ENCODE peak calls at places on chromosomes 6 and 20, in eight cellular contexts. One of them, this sample, is unnamed.

GRCh38 chr6:15441215-15441868 is 195.5 kb downstream of the JARID2 start:
- DNase-seq in IMR-90: peak; percentile 78
- DNase-seq in GM06990: no peak
- DNase-seq in astrocyte of the cerebellum: peak; percentile 59
- DNase-seq in germinal center: peak; percentile 62
- DNase-seq in HuH-7: peak; percentile 52
- DNase-seq in NCI-H1092: no peak
- DNase-seq in stimulated activated CD4-positive, alpha-beta T cell treated with anti-CD3 and anti-CD28 coated beads, Interleukin-12 subunit alpha, Interleukin-12 subunit beta, amount 100 ng/mL, for 4 hours: peak; percentile 13
- DNase-seq in this sample: peak; percentile 63

GRCh38 chr20:2879148-2879547 is 5.9 kb downstream of the PTPRA start:
- DNase-seq in germinal center: no peak
- DNase-seq in GM06990: no peak
- DNase-seq in HuH-7: no peak
- DNase-seq in astrocyte of the cerebellum: peak; percentile 71
- DNase-seq in IMR-90: peak; percentile 93
- DNase-seq in NCI-H1092: no peak
- DNase-seq in stimulated activated CD4-positive, alpha-beta T cell treated with anti-CD3 and anti-CD28 coated beads, Interleukin-12 subunit alpha, Interleukin-12 subunit beta, amount 100 ng/mL, for 4 hours: no peak
- DNase-seq in this sample: no peak

GRCh38 chr6:110392727-110393126 is 22.6 kb downstream of the DDO start:
- DNase-seq in GM06990: no peak
- DNase-seq in stimulated activated CD4-positive, alpha-beta T cell treated with anti-CD3 and anti-CD28 coated beads, Interleukin-12 subunit alpha, Interleukin-12 subunit beta, amount 100 ng/mL, for 4 hours: no peak
- DNase-seq in astrocyte of the cerebellum: no peak
- DNase-seq in HuH-7: no peak
- DNase-seq in germinal center: no peak
- DNase-seq in IMR-90: no peak
- DNase-seq in NCI-H1092: no peak
- DNase-seq in this sample: no peak

GRCh38 chr20:58017237-58017969 is 211.1 kb downstream of the ANKRD60 start:
- DNase-seq in GM06990: no peak
- DNase-seq in IMR-90: peak; percentile 1
- DNase-seq in germinal center: no peak
- DNase-seq in astrocyte of the cerebellum: no peak
- DNase-seq in HuH-7: no peak
- DNase-seq in NCI-H1092: no peak
- DNase-seq in stimulated activated CD4-positive, alpha-beta T cell treated with anti-CD3 and anti-CD28 coated beads, Interleukin-12 subunit alpha, Interleukin-12 subunit beta, amount 100 ng/mL, for 4 hours: no peak
- DNase-seq in this sample: no peak

GRCh38 chr6:6942826-6943225 is 164.9 kb upstream of the RREB1 start:
- DNase-seq in astrocyte of the cerebellum: peak; percentile 31
- DNase-seq in germinal center: no peak
- DNase-seq in IMR-90: peak; percentile 8
- DNase-seq in NCI-H1092: peak; percentile 53
- DNase-seq in GM06990: peak; percentile 54
- DNase-seq in HuH-7: no peak
- DNase-seq in stimulated activated CD4-positive, alpha-beta T cell treated with anti-CD3 and anti-CD28 coated beads, Interleukin-12 subunit alpha, Interleukin-12 subunit beta, amount 100 ng/mL, for 4 hours: no peak
- DNase-seq in this sample: peak; percentile 68

GRCh38 chr6:78864957-78865356 is 2.4 kb upstream of the IRAK1BP1 start:
- DNase-seq in stimulated activated CD4-positive, alpha-beta T cell treated with anti-CD3 and anti-CD28 coated beads, Interleukin-12 subunit alpha, Interleukin-12 subunit beta, amount 100 ng/mL, for 4 hours: no peak
- DNase-seq in GM06990: no peak
- DNase-seq in NCI-H1092: no peak
- DNase-seq in HuH-7: no peak
- DNase-seq in germinal center: no peak
- DNase-seq in astrocyte of the cerebellum: no peak
- DNase-seq in IMR-90: no peak
- DNase-seq in this sample: peak; percentile 42

GRCh38 chr6:16239798-16240123 is 1.4 kb downstream of the GMPR start:
- DNase-seq in GM06990: no peak
- DNase-seq in IMR-90: peak; percentile 49
- DNase-seq in germinal center: no peak
- DNase-seq in HuH-7: peak; percentile 15
- DNase-seq in stimulated activated CD4-positive, alpha-beta T cell treated with anti-CD3 and anti-CD28 coated beads, Interleukin-12 subunit alpha, Interleukin-12 subunit beta, amount 100 ng/mL, for 4 hours: no peak
- DNase-seq in astrocyte of the cerebellum: no peak
- DNase-seq in NCI-H1092: no peak
- DNase-seq in this sample: no peak

GRCh38 chr20:36542516-36543186 is 1.3 kb downstream of the MYL9 start:
- DNase-seq in astrocyte of the cerebellum: no peak
- DNase-seq in germinal center: no peak
- DNase-seq in HuH-7: no peak
- DNase-seq in IMR-90: no peak
- DNase-seq in NCI-H1092: no peak
- DNase-seq in GM06990: no peak
- DNase-seq in stimulated activated CD4-positive, alpha-beta T cell treated with anti-CD3 and anti-CD28 coated beads, Interleukin-12 subunit alpha, Interleukin-12 subunit beta, amount 100 ng/mL, for 4 hours: no peak
- DNase-seq in this sample: no peak

GRCh38 chr6:28719275-28719940 is 193.7 kb downstream of the GPX5 start:
- DNase-seq in HuH-7: no peak
- DNase-seq in IMR-90: peak; percentile 50
- DNase-seq in GM06990: peak; percentile 56
- DNase-seq in stimulated activated CD4-positive, alpha-beta T cell treated with anti-CD3 and anti-CD28 coated beads, Interleukin-12 subunit alpha, Interleukin-12 subunit beta, amount 100 ng/mL, for 4 hours: no peak
- DNase-seq in astrocyte of the cerebellum: no peak
- DNase-seq in germinal center: no peak
- DNase-seq in NCI-H1092: no peak
- DNase-seq in this sample: peak; percentile 61

GRCh38 chr6:22294301-22294700 is 2.5 kb downstream of the PRL start:
- DNase-seq in astrocyte of the cerebellum: no peak
- DNase-seq in NCI-H1092: peak; percentile 1
- DNase-seq in HuH-7: no peak
- DNase-seq in IMR-90: no peak
- DNase-seq in germinal center: no peak
- DNase-seq in stimulated activated CD4-positive, alpha-beta T cell treated with anti-CD3 and anti-CD28 coated beads, Interleukin-12 subunit alpha, Interleukin-12 subunit beta, amount 100 ng/mL, for 4 hours: no peak
- DNase-seq in GM06990: no peak
- DNase-seq in this sample: no peak

GRCh38 chr6:157724138-157724537 is 98.9 kb upstream of the SNX9 start:
- DNase-seq in germinal center: no peak
- DNase-seq in HuH-7: no peak
- DNase-seq in astrocyte of the cerebellum: peak; percentile 20
- DNase-seq in IMR-90: no peak
- DNase-seq in stimulated activated CD4-positive, alpha-beta T cell treated with anti-CD3 and anti-CD28 coated beads, Interleukin-12 subunit alpha, Interleukin-12 subunit beta, amount 100 ng/mL, for 4 hours: no peak
- DNase-seq in NCI-H1092: no peak
- DNase-seq in GM06990: no peak
- DNase-seq in this sample: no peak

GRCh38 chr20:53413188-53413631 is 180.4 kb downstream of the ZNF217 start:
- DNase-seq in HuH-7: peak; percentile 79
- DNase-seq in IMR-90: no peak
- DNase-seq in astrocyte of the cerebellum: no peak
- DNase-seq in NCI-H1092: peak; percentile 52
- DNase-seq in germinal center: peak; percentile 79
- DNase-seq in stimulated activated CD4-positive, alpha-beta T cell treated with anti-CD3 and anti-CD28 coated beads, Interleukin-12 subunit alpha, Interleukin-12 subunit beta, amount 100 ng/mL, for 4 hours: peak; percentile 34
- DNase-seq in GM06990: peak; percentile 69
- DNase-seq in this sample: peak; percentile 79

GRCh38 chr6:13146429-13146828 is 181.9 kb downstream of the TBC1D7 start:
- DNase-seq in GM06990: no peak
- DNase-seq in HuH-7: no peak
- DNase-seq in astrocyte of the cerebellum: no peak
- DNase-seq in stimulated activated CD4-positive, alpha-beta T cell treated with anti-CD3 and anti-CD28 coated beads, Interleukin-12 subunit alpha, Interleukin-12 subunit beta, amount 100 ng/mL, for 4 hours: no peak
- DNase-seq in NCI-H1092: peak; percentile 29
- DNase-seq in germinal center: no peak
- DNase-seq in IMR-90: no peak
- DNase-seq in this sample: no peak

GRCh38 chr6:17281497-17282481 is 628 bp downstream of the RBM24 start:
- DNase-seq in germinal center: no peak
- DNase-seq in astrocyte of the cerebellum: no peak
- DNase-seq in IMR-90: peak; percentile 24
- DNase-seq in GM06990: no peak
- DNase-seq in NCI-H1092: no peak
- DNase-seq in HuH-7: peak; percentile 14
- DNase-seq in stimulated activated CD4-positive, alpha-beta T cell treated with anti-CD3 and anti-CD28 coated beads, Interleukin-12 subunit alpha, Interleukin-12 subunit beta, amount 100 ng/mL, for 4 hours: peak; percentile 3
- DNase-seq in this sample: no peak

GRCh38 chr6:583639-584038 is 73.3 kb downstream of the HUS1B start:
- DNase-seq in IMR-90: no peak
- DNase-seq in germinal center: no peak
- DNase-seq in NCI-H1092: no peak
- DNase-seq in stimulated activated CD4-positive, alpha-beta T cell treated with anti-CD3 and anti-CD28 coated beads, Interleukin-12 subunit alpha, Interleukin-12 subunit beta, amount 100 ng/mL, for 4 hours: no peak
- DNase-seq in astrocyte of the cerebellum: no peak
- DNase-seq in HuH-7: no peak
- DNase-seq in GM06990: no peak
- DNase-seq in this sample: no peak

GRCh38 chr6:146433881-146434741 is 109.5 kb upstream of the RAB32 start:
- DNase-seq in germinal center: no peak
- DNase-seq in HuH-7: no peak
- DNase-seq in NCI-H1092: no peak
- DNase-seq in astrocyte of the cerebellum: no peak
- DNase-seq in IMR-90: no peak
- DNase-seq in stimulated activated CD4-positive, alpha-beta T cell treated with anti-CD3 and anti-CD28 coated beads, Interleukin-12 subunit alpha, Interleukin-12 subunit beta, amount 100 ng/mL, for 4 hours: no peak
- DNase-seq in GM06990: peak; percentile 8
- DNase-seq in this sample: no peak

GRCh38 chr6:2129076-2129695 is 116.2 kb downstream of the GMDS start:
- DNase-seq in NCI-H1092: no peak
- DNase-seq in astrocyte of the cerebellum: no peak
- DNase-seq in GM06990: peak; percentile 48
- DNase-seq in stimulated activated CD4-positive, alpha-beta T cell treated with anti-CD3 and anti-CD28 coated beads, Interleukin-12 subunit alpha, Interleukin-12 subunit beta, amount 100 ng/mL, for 4 hours: no peak
- DNase-seq in HuH-7: no peak
- DNase-seq in IMR-90: no peak
- DNase-seq in germinal center: no peak
- DNase-seq in this sample: no peak

GRCh38 chr20:58810116-58810878 is 40.4 kb downstream of the GNAS-AS1 start:
- DNase-seq in stimulated activated CD4-positive, alpha-beta T cell treated with anti-CD3 and anti-CD28 coated beads, Interleukin-12 subunit alpha, Interleukin-12 subunit beta, amount 100 ng/mL, for 4 hours: no peak
- DNase-seq in IMR-90: peak; percentile 4
- DNase-seq in astrocyte of the cerebellum: no peak
- DNase-seq in GM06990: no peak
- DNase-seq in germinal center: no peak
- DNase-seq in NCI-H1092: no peak
- DNase-seq in HuH-7: no peak
- DNase-seq in this sample: no peak

GRCh38 chr6:115720900-115721299 is 339.8 kb downstream of the FRK start:
- DNase-seq in IMR-90: no peak
- DNase-seq in germinal center: no peak
- DNase-seq in astrocyte of the cerebellum: no peak
- DNase-seq in HuH-7: no peak
- DNase-seq in NCI-H1092: no peak
- DNase-seq in stimulated activated CD4-positive, alpha-beta T cell treated with anti-CD3 and anti-CD28 coated beads, Interleukin-12 subunit alpha, Interleukin-12 subunit beta, amount 100 ng/mL, for 4 hours: no peak
- DNase-seq in GM06990: no peak
- DNase-seq in this sample: no peak

GRCh38 chr6:8182857-8183256 is 80.5 kb upstream of the EEF1E1 start:
- DNase-seq in NCI-H1092: no peak
- DNase-seq in germinal center: no peak
- DNase-seq in GM06990: no peak
- DNase-seq in stimulated activated CD4-positive, alpha-beta T cell treated with anti-CD3 and anti-CD28 coated beads, Interleukin-12 subunit alpha, Interleukin-12 subunit beta, amount 100 ng/mL, for 4 hours: no peak
- DNase-seq in IMR-90: no peak
- DNase-seq in astrocyte of the cerebellum: no peak
- DNase-seq in HuH-7: no peak
- DNase-seq in this sample: no peak

GRCh38 chr6:145070791-145071190 is 664.5 kb downstream of the EPM2A start:
- DNase-seq in stimulated activated CD4-positive, alpha-beta T cell treated with anti-CD3 and anti-CD28 coated beads, Interleukin-12 subunit alpha, Interleukin-12 subunit beta, amount 100 ng/mL, for 4 hours: no peak
- DNase-seq in HuH-7: no peak
- DNase-seq in germinal center: no peak
- DNase-seq in IMR-90: peak; percentile 83
- DNase-seq in GM06990: no peak
- DNase-seq in astrocyte of the cerebellum: no peak
- DNase-seq in NCI-H1092: no peak
- DNase-seq in this sample: no peak

GRCh38 chr6:22657341-22657985 is 88.1 kb downstream of the HDGFL1 start:
- DNase-seq in HuH-7: no peak
- DNase-seq in astrocyte of the cerebellum: peak; percentile 55
- DNase-seq in NCI-H1092: no peak
- DNase-seq in GM06990: peak; percentile 20
- DNase-seq in IMR-90: no peak
- DNase-seq in stimulated activated CD4-positive, alpha-beta T cell treated with anti-CD3 and anti-CD28 coated beads, Interleukin-12 subunit alpha, Interleukin-12 subunit beta, amount 100 ng/mL, for 4 hours: no peak
- DNase-seq in germinal center: no peak
- DNase-seq in this sample: no peak

GRCh38 chr6:63347599-63347998 is 27.8 kb upstream of the LGSN start:
- DNase-seq in NCI-H1092: no peak
- DNase-seq in HuH-7: no peak
- DNase-seq in astrocyte of the cerebellum: peak; percentile 23
- DNase-seq in germinal center: no peak
- DNase-seq in IMR-90: peak; percentile 93
- DNase-seq in stimulated activated CD4-positive, alpha-beta T cell treated with anti-CD3 and anti-CD28 coated beads, Interleukin-12 subunit alpha, Interleukin-12 subunit beta, amount 100 ng/mL, for 4 hours: no peak
- DNase-seq in GM06990: no peak
- DNase-seq in this sample: no peak

GRCh38 chr20:62973033-62973745 is 20.7 kb downstream of the SLC17A9 start:
- DNase-seq in HuH-7: no peak
- DNase-seq in germinal center: no peak
- DNase-seq in stimulated activated CD4-positive, alpha-beta T cell treated with anti-CD3 and anti-CD28 coated beads, Interleukin-12 subunit alpha, Interleukin-12 subunit beta, amount 100 ng/mL, for 4 hours: no peak
- DNase-seq in NCI-H1092: no peak
- DNase-seq in astrocyte of the cerebellum: no peak
- DNase-seq in GM06990: no peak
- DNase-seq in IMR-90: no peak
- DNase-seq in this sample: no peak

GRCh38 chr20:58634818-58635665 is 16.0 kb upstream of the STX16 start:
- DNase-seq in HuH-7: no peak
- DNase-seq in GM06990: no peak
- DNase-seq in IMR-90: peak; percentile 61
- DNase-seq in astrocyte of the cerebellum: no peak
- DNase-seq in germinal center: no peak
- DNase-seq in NCI-H1092: no peak
- DNase-seq in stimulated activated CD4-positive, alpha-beta T cell treated with anti-CD3 and anti-CD28 coated beads, Interleukin-12 subunit alpha, Interleukin-12 subunit beta, amount 100 ng/mL, for 4 hours: peak; percentile 43
- DNase-seq in this sample: no peak

This sample was measured in RPMI8226.